ENCODE peak calls at places on chromosome 20, in five cellular contexts. G is NB4, M is breast epithelium, E is IMR-90, T is body of pancreas. X is an unnamed sample.

GRCh38 chr20:380763-381580 is 412 bp downstream of the TRIB3 start:
- DNase-seq in G (peak), M (no peak), E (peak), T (peak), X (no peak)

GRCh38 chr20:51412333-51412761 is 130.2 kb downstream of the NFATC2 start:
- DNase-seq in G (no peak), M (peak), E (peak), T (no peak), X (no peak)

GRCh38 chr20:59441860-59442810 is 141.7 kb downstream of the EDN3 start:
- DNase-seq in G (no peak), M (no peak), E (no peak), T (no peak), X (no peak)

GRCh38 chr20:24776755-24777271 is 172.3 kb upstream of the CST7 start:
- DNase-seq in G (no peak), M (no peak), E (no peak), T (peak), X (no peak)

GRCh38 chr20:37524221-37524700 is 3.2 kb downstream of the NNAT start:
- DNase-seq in G (no peak), M (no peak), E (no peak), T (no peak), X (no peak)

GRCh38 chr20:17680128-17680835 is 1.8 kb downstream of the RRBP1 start:
- DNase-seq in G (peak), M (peak), E (peak), T (peak), X (peak)

GRCh38 chr20:667351-668034 is 8.1 kb downstream of the SCRT2 start:
- DNase-seq in G (peak), M (no peak), E (peak), T (peak), X (no peak)

GRCh38 chr20:29297411-29298270 is 1959.8 kb upstream of the DEFB115 start:
- DNase-seq in G (no peak), M (no peak), E (no peak), T (no peak), X (no peak)

GRCh38 chr20:35893942-35894341 is 60.4 kb downstream of the SCAND1 start:
- DNase-seq in G (no peak), M (no peak), E (no peak), T (no peak), X (no peak)

GRCh38 chr20:50353289-50353961 is 156.8 kb upstream of the PTPN1 start:
- DNase-seq in G (peak), M (no peak), E (no peak), T (no peak), X (peak)

GRCh38 chr20:17787816-17788215 is 88.0 kb downstream of the BANF2 start:
- DNase-seq in G (no peak), M (no peak), E (no peak), T (no peak), X (no peak)

GRCh38 chr20:10079964-10080363 is 45.2 kb downstream of the ANKEF1 start:
- DNase-seq in G (no peak), M (no peak), E (peak), T (no peak), X (no peak)

GRCh38 chr20:17562804-17563305 is 7.0 kb upstream of the DSTN start:
- DNase-seq in G (no peak), M (peak), E (peak), T (peak), X (no peak)

GRCh38 chr20:48822879-48823385 is 4.9 kb downstream of the PREX1 start:
- DNase-seq in G (peak), M (no peak), E (no peak), T (no peak), X (no peak)

GRCh38 chr20:21105429-21106170 is 558 bp downstream of the LINC00237 start:
- DNase-seq in G (peak), M (no peak), E (no peak), T (no peak), X (no peak)

GRCh38 chr20:35700625-35701148 is 1.5 kb downstream of the ROMO1 start:
- DNase-seq in G (no peak), M (no peak), E (no peak), T (no peak), X (peak)

GRCh38 chr20:36132802-36133211 is 21.7 kb upstream of the EPB41L1 start:
- DNase-seq in G (no peak), M (no peak), E (no peak), T (no peak), X (no peak)

GRCh38 chr20:20395856-20396600 is 28.1 kb downstream of the INSM1 start:
- DNase-seq in G (no peak), M (no peak), E (no peak), T (no peak), X (no peak)

GRCh38 chr20:10060223-10060622 is 25.4 kb downstream of the ANKEF1 start:
- DNase-seq in G (peak), M (no peak), E (no peak), T (no peak), X (no peak)

GRCh38 chr20:17431621-17432364 is 99.4 kb downstream of the BFSP1 start:
- DNase-seq in G (peak), M (no peak), E (peak), T (peak), X (peak)

GRCh38 chr20:32465092-32465900 is 107.2 kb downstream of the ASXL1 start:
- DNase-seq in G (no peak), M (peak), E (peak), T (peak), X (no peak)

GRCh38 chr20:59604770-59605665 is 678 bp downstream of the PHACTR3 start:
- DNase-seq in G (peak), M (no peak), E (no peak), T (no peak), X (no peak)

GRCh38 chr20:19000071-19000470 is 186.5 kb downstream of the SCP2D1 start:
- DNase-seq in G (no peak), M (no peak), E (no peak), T (no peak), X (peak)

GRCh38 chr20:48456361-48457184 is 371.2 kb downstream of the PREX1 start:
- DNase-seq in G (no peak), M (no peak), E (no peak), T (no peak), X (no peak)

GRCh38 chr20:55472704-55473103 is 532.6 kb downstream of the CBLN4 start:
- DNase-seq in G (peak), M (no peak), E (no peak), T (no peak), X (no peak)

GRCh38 chr20:3808141-3808479 is 12.0 kb downstream of the CDC25B start:
- DNase-seq in G (no peak), M (peak), E (peak), T (peak), X (peak)

GRCh38 chr20:1526896-1527295 is 30.6 kb downstream of the SIRPD start:
- DNase-seq in G (no peak), M (no peak), E (peak), T (no peak), X (no peak)

GRCh38 chr20:34415079-34415478 is 52.0 kb downstream of the ITCH start:
- DNase-seq in G (peak), M (no peak), E (no peak), T (no peak), X (no peak)

GRCh38 chr20:50014570-50015562 is 32.1 kb downstream of the SNAI1 start:
- DNase-seq in G (no peak), M (no peak), E (no peak), T (no peak), X (no peak)

GRCh38 chr20:41044409-41045062 is 15.9 kb downstream of the TOP1 start:
- DNase-seq in G (no peak), M (no peak), E (no peak), T (no peak), X (no peak)

GRCh38 chr20:50273601-50274491 is 83.2 kb downstream of the CEBPB start:
- DNase-seq in G (no peak), M (no peak), E (no peak), T (no peak), X (peak)

GRCh38 chr20:41171736-41172295 is 34.5 kb downstream of the PLCG1 start:
- DNase-seq in G (no peak), M (peak), E (no peak), T (peak), X (peak)

GRCh38 chr20:54090230-54091119 is 20.1 kb upstream of the BCAS1 start:
- DNase-seq in G (peak), M (no peak), E (no peak), T (no peak), X (no peak)

GRCh38 chr20:49581482-49581881 is 13.5 kb upstream of the PTGIS start:
- DNase-seq in G (no peak), M (no peak), E (no peak), T (no peak), X (no peak)

GRCh38 chr20:32623667-32624157 is 38.6 kb upstream of the NOL4L start:
- DNase-seq in G (peak), M (no peak), E (no peak), T (no peak), X (no peak)

GRCh38 chr20:47669927-47670890 is 115.1 kb downstream of the SULF2 start:
- DNase-seq in G (no peak), M (no peak), E (no peak), T (no peak), X (peak)

GRCh38 chr20:44211177-44212039 is 837 bp upstream of the OSER1 start:
- DNase-seq in G (peak), M (no peak), E (peak), T (peak), X (peak)
- TF ChIP-seq POLR2A in G (no peak), M (no peak), E (peak), T (no peak), X (no peak)

GRCh38 chr20:46434597-46434996 is 28.2 kb upstream of the ELMO2 start:
- DNase-seq in G (no peak), M (no peak), E (no peak), T (no peak), X (no peak)

GRCh38 chr20:46435146-46435545 is 28.7 kb upstream of the ELMO2 start:
- DNase-seq in G (no peak), M (no peak), E (no peak), T (no peak), X (no peak)

GRCh38 chr20:46433051-46433450 is 26.6 kb upstream of the ELMO2 start:
- DNase-seq in G (no peak), M (no peak), E (no peak), T (no peak), X (no peak)

GRCh38 chr20:46439837-46440236 is 33.4 kb upstream of the ELMO2 start:
- DNase-seq in G (no peak), M (no peak), E (no peak), T (no peak), X (peak)

GRCh38 chr20:46438156-46438750 is 31.8 kb upstream of the ELMO2 start:
- DNase-seq in G (peak), M (no peak), E (peak), T (no peak), X (no peak)
- TF ChIP-seq CTCF in G (peak), M (no peak), E (peak), T (no peak), X (no peak)

GRCh38 chr20:62366370-62367135 is 559 bp downstream of the LAMA5 start:
- DNase-seq in G (no peak), M (no peak), E (no peak), T (peak), X (peak)

GRCh38 chr20:62363920-62364851 is 2.9 kb downstream of the LAMA5 start:
- DNase-seq in G (no peak), M (no peak), E (no peak), T (peak), X (peak)

GRCh38 chr20:62362991-62363919 is 3.9 kb downstream of the LAMA5 start:
- DNase-seq in G (no peak), M (no peak), E (no peak), T (peak), X (no peak)

GRCh38 chr20:62365814-62366369 is 1.2 kb downstream of the LAMA5 start:
- DNase-seq in G (no peak), M (no peak), E (no peak), T (peak), X (no peak)

GRCh38 chr20:62364911-62365736 is 2.0 kb downstream of the LAMA5 start:
- DNase-seq in G (no peak), M (no peak), E (no peak), T (peak), X (no peak)
- TF ChIP-seq POLR2A in G (no peak), M (no peak), E (no peak), T (no peak), X (no peak)

DNA sequence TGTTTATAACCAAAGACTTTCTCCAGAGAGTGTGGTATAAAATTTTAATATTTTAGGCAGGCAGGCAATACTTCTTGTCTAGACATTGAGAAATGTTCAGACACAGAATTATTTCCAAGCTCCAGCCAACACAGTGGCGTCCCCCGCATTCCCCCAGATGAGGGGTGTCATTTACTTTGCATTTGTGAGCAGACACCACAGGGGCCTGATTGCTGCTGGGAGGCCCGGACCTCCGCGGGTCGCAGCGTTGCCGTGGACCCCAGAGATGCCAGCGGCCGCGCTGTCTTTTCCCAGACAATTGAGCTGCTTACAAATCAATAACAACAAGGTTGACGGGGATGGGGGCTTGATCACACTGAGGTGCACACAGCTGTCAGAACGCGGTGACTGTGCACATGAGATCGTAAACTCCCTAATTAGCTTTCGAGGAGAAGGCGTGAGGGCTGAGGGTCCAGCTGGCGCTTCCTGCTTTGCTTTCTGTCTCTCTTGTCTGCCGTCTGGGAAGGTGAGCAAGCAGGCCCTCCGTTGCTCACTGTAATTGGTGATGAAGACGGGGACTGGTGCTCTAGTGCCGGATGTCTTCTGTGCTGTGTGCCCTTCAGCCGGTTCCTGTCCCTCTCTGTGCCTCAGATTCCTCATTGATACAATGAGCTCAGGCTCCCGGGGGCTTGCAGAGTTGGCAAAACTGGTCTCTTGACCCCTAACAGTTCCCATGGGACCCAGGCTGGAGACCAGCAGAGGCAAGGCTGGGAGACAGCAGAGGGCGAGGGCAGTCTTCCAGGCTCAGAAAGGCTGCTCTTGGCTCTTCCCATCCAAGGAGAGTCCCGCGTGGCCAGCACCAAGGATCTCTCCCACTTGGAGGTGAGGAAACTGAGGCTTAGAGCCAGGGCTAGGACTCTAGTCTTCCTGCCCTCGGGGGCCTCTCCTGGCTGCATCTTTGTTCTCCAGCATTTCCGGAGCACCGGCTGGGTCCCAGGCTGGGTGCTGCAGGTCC is 125.9 kb upstream of the PMEPA1 start:
- DNase-seq in G (no peak), M (no peak), E (no peak), T (no peak), X (peak)
- TF ChIP-seq CTCF in G (no peak), M (no peak), E (no peak), T (no peak), X (no peak)

X was measured in lower leg skin.